ENCODE peak calls at places on chromosomes 2 and 18, in ten cellular contexts. G, L, D, F, V, P, R, S, T and M are unnamed samples.

GRCh38 chr18:7333163-7333562 is 102.3 kb downstream of the LRRC30 start:
- DNase-seq in V (no peak), P (no peak), T (no peak), G (no peak), S (no peak), L (no peak), D (no peak), F (no peak), R (no peak), M (no peak)

GRCh38 chr2:65112630-65113029 is 17.3 kb downstream of the RAB1A start:
- DNase-seq in L (no peak), S (no peak), R (no peak), T (no peak), D (no peak), F (no peak), V (no peak), P (no peak), G (no peak), M (no peak)

GRCh38 chr2:107002735-107003134 is 116.8 kb upstream of the ST6GAL2 start:
- DNase-seq in D (no peak), T (no peak), G (no peak), V (no peak), P (no peak), S (no peak), R (no peak), F (no peak), L (no peak), M (no peak)

GRCh38 chr2:196798980-196799379 is 503 bp downstream of the GTF3C3 start:
- DNase-seq in L (no peak), G (no peak), P (no peak), V (peak; percentile 7), F (no peak), D (no peak), T (peak; percentile 12), S (no peak), R (no peak), M (no peak)

GRCh38 chr18:39199231-39199855 is 1633.7 kb upstream of the CELF4 start:
- DNase-seq in D (no peak), L (no peak), R (no peak), V (no peak), T (no peak), P (no peak), S (no peak), F (no peak), G (no peak), M (no peak)

GRCh38 chr18:33282142-33282541 is 158.4 kb downstream of the CCDC178 start:
- DNase-seq in S (no peak), D (no peak), F (no peak), T (no peak), R (no peak), V (no peak), L (no peak), P (no peak), G (no peak), M (no peak)

GRCh38 chr2:85430780-85431601 is 12.5 kb downstream of the SH2D6 start:
- DNase-seq in P (peak; percentile 87), F (no peak), R (no peak), V (no peak), D (no peak), S (no peak), T (peak; percentile 79), L (peak; percentile 82), G (no peak), M (no peak)

GRCh38 chr18:12608292-12608691 is 49.6 kb downstream of the SPIRE1 start:
- DNase-seq in L (no peak), D (no peak), S (no peak), T (no peak), F (no peak), V (no peak), G (no peak), R (no peak), P (no peak), M (no peak)

GRCh38 chr18:44731866-44732555 is 51.3 kb downstream of the SETBP1 start:
- DNase-seq in L (no peak), V (no peak), F (no peak), T (no peak), R (no peak), S (no peak), G (no peak), D (no peak), P (no peak), M (no peak)

GRCh38 chr2:45315881-45316280 is 295.2 kb downstream of the SRBD1 start:
- DNase-seq in V (no peak), G (no peak), R (no peak), S (no peak), T (no peak), D (peak; percentile 45), F (no peak), L (no peak), P (no peak), M (no peak)

GRCh38 chr2:175734679-175735078 is 267.4 kb downstream of the LNPK start:
- DNase-seq in S (no peak), R (no peak), G (no peak), P (peak; percentile 8), D (no peak), V (no peak), T (no peak), L (peak; percentile 73), F (no peak), M (no peak)

GRCh38 chr2:186410802-186411201 is 75.3 kb upstream of the ZC3H15 start:
- DNase-seq in V (no peak), L (no peak), D (no peak), P (no peak), F (no peak), G (no peak), S (no peak), R (no peak), T (no peak), M (no peak)

GRCh38 chr2:69139778-69140177 is 126.8 kb downstream of the ANTXR1 start:
- DNase-seq in D (no peak), T (no peak), R (no peak), V (no peak), S (no peak), F (no peak), P (no peak), G (no peak), L (no peak), M (no peak)

GRCh38 chr18:23967321-23968089 is 47.0 kb upstream of the TTC39C start:
- DNase-seq in L (no peak), F (no peak), S (no peak), R (peak; percentile 59), D (no peak), G (peak; percentile 56), P (no peak), T (no peak), V (no peak), M (no peak)

GRCh38 chr18:23968638-23969037 is 45.9 kb upstream of the TTC39C start:
- DNase-seq in G (no peak), P (no peak), D (no peak), V (no peak), R (no peak), T (no peak), F (no peak), L (peak; percentile 13), S (no peak), M (no peak)

GRCh38 chr18:23963443-23964185 is 50.9 kb upstream of the TTC39C start:
- DNase-seq in V (no peak), F (peak; percentile 12), S (no peak), D (no peak), T (no peak), P (no peak), G (no peak), L (no peak), R (peak; percentile 18), M (no peak)

GRCh38 chr18:23966909-23967308 is 47.6 kb upstream of the TTC39C start:
- DNase-seq in F (no peak), R (no peak), L (no peak), T (no peak), V (no peak), D (no peak), G (no peak), P (no peak), S (no peak), M (no peak)

DNA sequence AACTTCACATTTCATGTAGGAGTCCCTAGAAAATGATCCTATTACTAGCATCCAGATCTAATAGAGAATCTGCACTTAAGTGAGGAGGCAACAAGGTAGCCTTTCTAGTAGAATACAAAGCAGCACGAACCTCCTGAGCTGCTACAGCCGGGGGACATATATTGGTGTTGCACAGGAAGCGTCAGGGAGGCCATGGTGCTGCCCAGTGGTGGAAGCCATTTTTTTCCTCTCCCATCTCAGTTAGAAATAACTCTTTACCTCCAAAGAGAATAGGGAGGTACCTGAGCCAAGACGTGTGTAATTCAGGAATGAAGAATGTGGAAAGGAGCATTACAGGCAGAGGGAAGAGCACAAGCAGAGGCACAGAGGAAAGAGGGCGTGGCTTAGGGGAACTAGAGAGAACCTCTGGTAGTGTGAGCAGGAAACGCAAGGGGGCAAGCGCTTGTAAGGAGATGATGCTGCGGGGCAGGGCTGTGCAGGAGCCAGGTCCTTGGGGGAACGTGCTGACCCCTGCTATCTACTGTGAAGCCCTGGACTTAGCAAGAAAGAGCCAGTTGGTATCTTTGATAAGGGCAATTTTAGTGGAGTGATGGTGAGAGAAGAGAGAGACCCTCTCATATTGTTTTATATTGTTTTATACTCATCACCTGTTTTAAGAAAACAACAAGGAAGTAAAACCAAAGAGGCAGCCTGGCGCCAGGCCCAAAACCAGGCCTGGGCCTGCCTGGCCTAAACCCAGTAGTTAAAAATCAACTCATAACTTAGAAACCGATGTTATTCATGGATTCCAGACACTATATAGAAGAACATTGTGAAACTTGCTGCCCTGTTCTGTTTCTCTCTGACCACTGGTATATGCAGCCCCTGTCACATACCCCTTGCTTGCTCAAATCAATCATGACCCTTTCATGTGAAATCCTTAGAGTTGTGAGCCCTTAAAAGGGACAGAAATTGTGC is 50.0 kb upstream of the TTC39C start:
- DNase-seq in S (peak; percentile 78), D (no peak), G (no peak), V (peak; percentile 15), P (no peak), T (no peak), R (peak; percentile 34), F (peak; percentile 44), L (no peak), M (no peak)
- TF ChIP-seq CTCF in S (peak; percentile 71), D (no peak), G (no peak), V (peak; percentile 12), P (no peak), T (no peak), R (no peak), F (no peak), L (no peak), M (no peak)

GRCh38 chr2:218716070-218716469 is 5.4 kb downstream of the TTLL4 start:
- DNase-seq in V (no peak), F (no peak), L (no peak), S (no peak), R (no peak), G (no peak), P (no peak), T (no peak), D (no peak), M (no peak)
- TF ChIP-seq CTCF in V (no peak), F (no peak), L (no peak), S (no peak), R (no peak), G (no peak), P (no peak), T (no peak), D (no peak), M (no peak)

GRCh38 chr18:59200787-59201186 is 19.2 kb upstream of the GRP start:
- DNase-seq in V (no peak), P (no peak), L (no peak), T (no peak), S (no peak), F (peak; percentile 9), R (no peak), G (no peak), D (no peak), M (no peak)
- TF ChIP-seq CTCF in V (no peak), P (no peak), L (no peak), T (peak; percentile 47), S (no peak), F (no peak), R (no peak), G (no peak), D (peak; percentile 15), M (peak; percentile 30)

GRCh38 chr2:100562613-100563406 is at the start of gene PDCL3:
- DNase-seq in D (peak; percentile 99), P (peak; percentile 88), G (peak; percentile 94), R (peak; percentile 98), S (peak; percentile 96), F (peak; percentile 99), V (peak; percentile 96), T (peak; percentile 96), L (peak; percentile 98), M (peak; percentile 96)
- TF ChIP-seq CTCF in D (peak; percentile 10), P (peak; percentile 3), G (no peak), R (peak; percentile 3), S (no peak), F (peak; percentile 12), V (peak; percentile 24), T (no peak), L (no peak), M (peak; percentile 27)